ENCODE peak calls at places on chromosomes 12 and 14, in four cellular contexts. One of them, this sample, is unnamed.
A peak's percentile ranks its signal among the peaks of the same experiment; 100 is the strongest.

GRCh38 chr12:46493352-46494209 is 121.0 kb upstream of the SLC38A2 start:
- DNase-seq in GM06990: no peak
- DNase-seq in fibroblast of lung: peak; percentile 38
- DNase-seq in heart left ventricle: no peak
- DNase-seq in this sample: no peak

GRCh38 chr12:53103860-53104305 is 597 bp downstream of the SOAT2 start:
- DNase-seq in GM06990: peak; percentile 28
- DNase-seq in fibroblast of lung: no peak
- DNase-seq in heart left ventricle: no peak
- DNase-seq in this sample: no peak

GRCh38 chr12:121918679-121919038 is 267 bp downstream of the CFAP251 start:
- DNase-seq in GM06990: no peak
- DNase-seq in fibroblast of lung: no peak
- DNase-seq in heart left ventricle: no peak
- DNase-seq in this sample: no peak

GRCh38 chr14:80275208-80275850 is 64.0 kb upstream of the DIO2 start:
- DNase-seq in GM06990: no peak
- DNase-seq in fibroblast of lung: peak; percentile 14
- DNase-seq in heart left ventricle: no peak
- DNase-seq in this sample: no peak

GRCh38 chr14:90393966-90394365 is 2.9 kb upstream of the CALM1 start:
- DNase-seq in GM06990: no peak
- DNase-seq in fibroblast of lung: no peak
- DNase-seq in heart left ventricle: no peak
- DNase-seq in this sample: no peak

GRCh38 chr12:94603434-94604068 is 46.8 kb downstream of the TMCC3 start:
- DNase-seq in GM06990: no peak
- DNase-seq in fibroblast of lung: no peak
- DNase-seq in heart left ventricle: peak; percentile 36
- DNase-seq in this sample: no peak

GRCh38 chr12:119679081-119679480 is 11.1 kb downstream of the PRKAB1 start:
- DNase-seq in GM06990: no peak
- DNase-seq in fibroblast of lung: no peak
- DNase-seq in heart left ventricle: no peak
- DNase-seq in this sample: no peak

GRCh38 chr14:58746261-58746660 is 108.5 kb downstream of the DACT1 start:
- DNase-seq in GM06990: no peak
- DNase-seq in fibroblast of lung: peak; percentile 77
- DNase-seq in heart left ventricle: no peak
- DNase-seq in this sample: no peak

GRCh38 chr12:46342562-46343033 is 30.0 kb downstream of the SLC38A2 start:
- DNase-seq in GM06990: no peak
- DNase-seq in fibroblast of lung: peak; percentile 66
- DNase-seq in heart left ventricle: peak; percentile 31
- DNase-seq in this sample: no peak

GRCh38 chr12:87866602-87867292 is 162.5 kb downstream of the C12orf50 start:
- DNase-seq in GM06990: no peak
- DNase-seq in fibroblast of lung: peak; percentile 38
- DNase-seq in heart left ventricle: no peak
- DNase-seq in this sample: no peak

GRCh38 chr14:60064491-60065072 is 27.1 kb upstream of the PCNX4 start:
- DNase-seq in GM06990: peak; percentile 17
- DNase-seq in fibroblast of lung: peak; percentile 70
- DNase-seq in heart left ventricle: no peak
- DNase-seq in this sample: no peak

GRCh38 chr12:103012884-103013283 is 55.4 kb downstream of the ASCL1 start:
- DNase-seq in GM06990: no peak
- DNase-seq in fibroblast of lung: no peak
- DNase-seq in heart left ventricle: no peak
- DNase-seq in this sample: no peak

GRCh38 chr14:103161054-103161397 is 37.8 kb downstream of the TNFAIP2 start:
- DNase-seq in GM06990: no peak
- DNase-seq in fibroblast of lung: no peak
- DNase-seq in heart left ventricle: no peak
- DNase-seq in this sample: no peak

GRCh38 chr14:64698899-64699298 is 5.3 kb upstream of the PLEKHG3 start:
- DNase-seq in GM06990: no peak
- DNase-seq in fibroblast of lung: no peak
- DNase-seq in heart left ventricle: no peak
- DNase-seq in this sample: no peak

GRCh38 chr12:68746572-68747180 is 700 bp downstream of the SLC35E3 start:
- DNase-seq in GM06990: peak; percentile 52
- DNase-seq in fibroblast of lung: peak; percentile 70
- DNase-seq in heart left ventricle: peak; percentile 48
- DNase-seq in this sample: peak; percentile 40

GRCh38 chr14:35122696-35123387 is 490 bp downstream of the PRORP start:
- DNase-seq in GM06990: no peak
- DNase-seq in fibroblast of lung: peak; percentile 58
- DNase-seq in heart left ventricle: no peak
- DNase-seq in this sample: no peak

GRCh38 chr14:60229614-60230013 is 19.4 kb upstream of the PPM1A start:
- DNase-seq in GM06990: no peak
- DNase-seq in fibroblast of lung: no peak
- DNase-seq in heart left ventricle: no peak
- DNase-seq in this sample: no peak

GRCh38 chr14:91284146-91284790 is 39.8 kb upstream of the GPR68 start:
- DNase-seq in GM06990: no peak
- DNase-seq in fibroblast of lung: peak; percentile 69
- DNase-seq in heart left ventricle: no peak
- DNase-seq in this sample: no peak

GRCh38 chr12:68482660-68483059 is 128.0 kb upstream of the RAP1B start:
- DNase-seq in GM06990: peak; percentile 32
- DNase-seq in fibroblast of lung: no peak
- DNase-seq in heart left ventricle: no peak
- DNase-seq in this sample: no peak

GRCh38 chr12:50734409-50735263 is 29.3 kb upstream of the ATF1 start:
- DNase-seq in GM06990: no peak
- DNase-seq in fibroblast of lung: peak; percentile 41
- DNase-seq in heart left ventricle: no peak
- DNase-seq in this sample: no peak

GRCh38 chr12:45674583-45674982 is 54.9 kb upstream of the ARID2 start:
- DNase-seq in GM06990: no peak
- DNase-seq in fibroblast of lung: peak; percentile 96
- DNase-seq in heart left ventricle: peak; percentile 53
- DNase-seq in this sample: peak; percentile 36

GRCh38 chr12:75389706-75390105 is 1.2 kb upstream of the GLIPR1L2 start:
- DNase-seq in GM06990: no peak
- DNase-seq in fibroblast of lung: peak; percentile 11
- DNase-seq in heart left ventricle: no peak
- DNase-seq in this sample: no peak

GRCh38 chr14:32941668-32942065 is 3.0 kb downstream of the NPAS3 start:
- DNase-seq in GM06990: no peak
- DNase-seq in fibroblast of lung: no peak
- DNase-seq in heart left ventricle: no peak
- DNase-seq in this sample: no peak

This sample was measured in left ventricle myocardium inferior.